ENCODE peak calls at places on chromosomes 12 and 14, in eight cellular contexts. A is heart right ventricle, P is pancreas, S is uterus, H is GM23338, W is cardiac muscle cell, C is PC-3, F is tibial nerve. V is an unnamed sample.
A peak's percentile ranks its signal among the peaks of the same experiment; 100 is the strongest.

GRCh38 chr12:852864-853263 is 96.6 kb downstream of the RAD52 start:
- DNase-seq in A (no peak), P (no peak), S (no peak), H (no peak), W (no peak), C (peak; percentile 40), F (no peak), V (no peak)

GRCh38 chr12:118714051-118714460 is 267.3 kb upstream of the SRRM4 start:
- DNase-seq in A (peak; percentile 5), P (no peak), S (no peak), H (peak; percentile 93), W (no peak), C (peak; percentile 43), F (no peak), V (no peak)

GRCh38 chr12:4997939-4998338 is 45.7 kb upstream of the KCNA5 start:
- DNase-seq in A (peak; percentile 17), P (no peak), S (peak; percentile 42), H (no peak), W (peak; percentile 72), C (peak; percentile 59), F (peak; percentile 48), V (no peak)

GRCh38 chr12:117975006-117975405 is 6.2 kb upstream of the KSR2 start:
- DNase-seq in A (no peak), P (no peak), S (no peak), H (no peak), W (no peak), C (no peak), F (no peak), V (no peak)

GRCh38 chr14:51501746-51502145 is 150.0 kb upstream of the FRMD6 start:
- DNase-seq in A (no peak), P (no peak), S (no peak), H (no peak), W (no peak), C (no peak), F (no peak), V (no peak)

GRCh38 chr12:5493018-5493417 is 61.1 kb downstream of the NTF3 start:
- DNase-seq in A (no peak), P (no peak), S (no peak), H (peak; percentile 40), W (no peak), C (no peak), F (no peak), V (no peak)

GRCh38 chr12:75087656-75088055 is 122.0 kb downstream of the KCNC2 start:
- DNase-seq in A (no peak), P (no peak), S (no peak), H (peak; percentile 20), W (no peak), C (peak; percentile 44), F (no peak), V (no peak)

GRCh38 chr12:79681008-79681590 is 9.7 kb downstream of the PAWR start:
- DNase-seq in A (no peak), P (no peak), S (no peak), H (no peak), W (peak; percentile 51), C (peak; percentile 80), F (no peak), V (no peak)

GRCh38 chr14:90815817-90816662 is at the start of gene TTC7B:
- DNase-seq in A (no peak), P (peak; percentile 84), S (peak; percentile 44), H (peak; percentile 72), W (peak; percentile 47), C (peak; percentile 50), F (no peak), V (peak; percentile 58)

GRCh38 chr14:64005822-64006221 is 153.0 kb downstream of the SYNE2 start:
- DNase-seq in A (no peak), P (no peak), S (no peak), H (no peak), W (no peak), C (no peak), F (no peak), V (no peak)

GRCh38 chr12:113416091-113416754 is 6.0 kb upstream of the SDSL start:
- DNase-seq in A (no peak), P (no peak), S (no peak), H (no peak), W (no peak), C (peak; percentile 23), F (peak; percentile 47), V (no peak)

GRCh38 chr14:52900731-52901130 is 50.1 kb downstream of the FERMT2 start:
- DNase-seq in A (no peak), P (no peak), S (no peak), H (no peak), W (no peak), C (peak; percentile 74), F (no peak), V (no peak)

GRCh38 chr14:89805501-89805900 is 149.0 kb downstream of the EFCAB11 start:
- DNase-seq in A (no peak), P (no peak), S (no peak), H (no peak), W (no peak), C (peak; percentile 41), F (no peak), V (no peak)

GRCh38 chr14:88002421-88002820 is 2.5 kb upstream of the GPR65 start:
- DNase-seq in A (no peak), P (no peak), S (no peak), H (no peak), W (no peak), C (no peak), F (no peak), V (no peak)

GRCh38 chr14:64971890-64972785 is at the start of gene RAB15:
- DNase-seq in A (peak; percentile 32), P (peak; percentile 82), S (peak; percentile 34), H (peak; percentile 57), W (peak; percentile 36), C (peak; percentile 35), F (no peak), V (no peak)

GRCh38 chr14:21768116-21768874 is 94.7 kb upstream of the OR4E1 start:
- DNase-seq in A (no peak), P (no peak), S (no peak), H (peak; percentile 86), W (peak; percentile 31), C (peak; percentile 53), F (no peak), V (no peak)

GRCh38 chr14:89249296-89249565 is 167.8 kb downstream of the FOXN3 start:
- DNase-seq in A (no peak), P (no peak), S (no peak), H (peak; percentile 60), W (no peak), C (peak; percentile 94), F (no peak), V (no peak)

GRCh38 chr12:53485955-53486729 is 13.1 kb downstream of the MAP3K12 start:
- DNase-seq in A (no peak), P (no peak), S (no peak), H (no peak), W (no peak), C (no peak), F (no peak), V (no peak)
- H3K4me1 ChIP-seq in A (peaks cover 6% of the 10 kb centered on the region), P (no peaks in the 10 kb centered on the region), S (no peaks in the 10 kb centered on the region), H (no peaks in the 10 kb centered on the region), W (no peaks in the 10 kb centered on the region), C (no peaks in the 10 kb centered on the region), F (peaks cover 2% of the 10 kb centered on the region), V (no peaks in the 10 kb centered on the region)

GRCh38 chr12:102478416-102479098 is 1.8 kb downstream of the IGF1 start:
- DNase-seq in A (no peak), P (no peak), S (no peak), H (peak; percentile 62), W (no peak), C (no peak), F (no peak), V (no peak)

GRCh38 chr12:102479099-102479887 is 1.1 kb downstream of the IGF1 start:
- DNase-seq in A (no peak), P (no peak), S (no peak), H (peak; percentile 42), W (no peak), C (no peak), F (no peak), V (no peak)

GRCh38 chr12:102481705-102482104 is 1.3 kb upstream of the IGF1 start:
- DNase-seq in A (no peak), P (no peak), S (no peak), H (no peak), W (no peak), C (no peak), F (no peak), V (no peak)

GRCh38 chr12:102479984-102480383 is 379 bp downstream of the IGF1 start:
- DNase-seq in A (no peak), P (no peak), S (no peak), H (no peak), W (no peak), C (no peak), F (no peak), V (no peak)

DNA sequence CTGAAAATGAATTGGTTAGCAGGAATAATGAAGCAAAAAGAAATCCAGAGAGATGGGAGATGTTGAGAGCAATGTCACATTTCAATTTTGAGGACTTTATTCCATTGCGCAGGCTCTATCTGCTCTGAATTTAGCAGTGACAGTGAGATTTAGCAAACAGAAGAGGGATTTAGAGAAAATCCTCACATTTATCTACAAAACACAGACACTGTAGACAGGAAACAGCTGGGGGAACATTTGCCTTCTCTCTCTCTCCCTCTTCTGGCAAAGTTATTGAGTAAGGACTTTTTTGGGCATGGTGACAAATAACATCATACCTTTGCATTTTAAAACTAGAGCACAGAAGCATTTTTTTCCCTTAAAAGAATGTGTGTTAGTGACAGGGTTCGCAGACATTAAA is at the start of gene IGF1:
- DNase-seq in A (no peak), P (no peak), S (no peak), H (peak; percentile 12), W (peak; percentile 82), C (no peak), F (no peak), V (no peak)
- TF ChIP-seq CTCF in A (no peak), P (no peak), S (no peak), H (peak; percentile 16), W (peak; percentile 35), C (no peak), F (no peak), V (peak; percentile 27)

GRCh38 chr14:23324993-23325392 is 3.7 kb downstream of the PABPN1 start:
- DNase-seq in A (no peak), P (no peak), S (no peak), H (no peak), W (no peak), C (no peak), F (no peak), V (no peak)

GRCh38 chr14:23323838-23324454 is 2.7 kb downstream of the PABPN1 start:
- DNase-seq in A (no peak), P (no peak), S (no peak), H (no peak), W (no peak), C (no peak), F (no peak), V (no peak)

GRCh38 chr14:23326491-23327332 is 5.5 kb downstream of the PABPN1 start:
- DNase-seq in A (no peak), P (no peak), S (no peak), H (no peak), W (no peak), C (no peak), F (no peak), V (no peak)

GRCh38 chr14:23324455-23324846 is 3.2 kb downstream of the PABPN1 start:
- DNase-seq in A (no peak), P (no peak), S (no peak), H (no peak), W (no peak), C (no peak), F (no peak), V (no peak)

GRCh38 chr14:23327947-23328744 is 6.9 kb downstream of the PABPN1 start:
- DNase-seq in A (peak; percentile 73), P (no peak), S (peak; percentile 66), H (peak; percentile 86), W (peak; percentile 87), C (peak; percentile 79), F (peak; percentile 74), V (peak; percentile 65)
- H3K27ac ChIP-seq in A (no peak overlapping the region), P (no peak overlapping the region), S (no peak overlapping the region), H (no peak overlapping the region), W (no peak overlapping the region), C (no peak overlapping the region), F (peak overlapping the region; percentile 70), V (peak overlapping the region; percentile 28)

GRCh38 chr12:101789171-101789570 is 41.6 kb downstream of the GNPTAB start:
- DNase-seq in A (no peak), P (no peak), S (no peak), H (no peak), W (no peak), C (no peak), F (no peak), V (peak; percentile 51)
- H3K4me1 ChIP-seq in A (no peaks in the 10 kb centered on the region), P (no peaks in the 10 kb centered on the region), S (no peaks in the 10 kb centered on the region), H (no peaks in the 10 kb centered on the region), W (no peaks in the 10 kb centered on the region), C (no peaks in the 10 kb centered on the region), F (no peaks in the 10 kb centered on the region), V (no peaks in the 10 kb centered on the region)

V was measured in right lobe of liver.